ENCODE peak calls at places on chromosomes 4 and X, in six cellular contexts. D is astrocyte, P is H9, E is HCT116, R is adipocyte, Q is IMR-90. N is an unnamed sample. For H3K9me3, the result is how much of the 10 kb centered on the place peaks cover.

GRCh38 chr4:40672528-40673522 is 43.2 kb upstream of the RBM47 start:
- DNase-seq in R (peak), E (peak), D (peak), P (peak), Q (peak), N (peak)

GRCh38 chrX:110181459-110182137 is 136.3 kb downstream of the AMMECR1 start:
- DNase-seq in P (no peak), Q (no peak), R (no peak), D (no peak), E (no peak), N (no peak)

GRCh38 chr4:105594094-105595010 is 41.9 kb downstream of the ARHGEF38 start:
- DNase-seq in R (no peak), E (no peak), D (no peak), P (no peak), Q (no peak), N (no peak)

GRCh38 chr4:163495900-163496299 is 1.4 kb downstream of the TMA16 start:
- DNase-seq in D (no peak), Q (no peak), P (no peak), R (no peak), E (no peak), N (peak)

GRCh38 chr4:151038452-151039157 is 23.5 kb upstream of the LRBA start:
- DNase-seq in D (no peak), P (no peak), E (no peak), Q (no peak), R (no peak), N (no peak)

GRCh38 chrX:124555036-124555595 is 208.8 kb downstream of the SH2D1A start:
- DNase-seq in Q (peak), D (peak), R (peak), E (no peak), P (no peak), N (no peak)

GRCh38 chrX:153909024-153909979 is 4.8 kb downstream of the AVPR2 start:
- DNase-seq in D (no peak), R (no peak), Q (no peak), E (no peak), P (peak), N (no peak)

GRCh38 chrX:11781734-11782370 is 23.8 kb downstream of the MSL3 start:
- DNase-seq in D (no peak), R (no peak), P (no peak), Q (no peak), E (no peak), N (no peak)

GRCh38 chrX:129480889-129481288 is 42.4 kb downstream of the SMARCA1 start:
- DNase-seq in D (no peak), R (no peak), P (no peak), Q (no peak), E (no peak), N (no peak)

DNA sequence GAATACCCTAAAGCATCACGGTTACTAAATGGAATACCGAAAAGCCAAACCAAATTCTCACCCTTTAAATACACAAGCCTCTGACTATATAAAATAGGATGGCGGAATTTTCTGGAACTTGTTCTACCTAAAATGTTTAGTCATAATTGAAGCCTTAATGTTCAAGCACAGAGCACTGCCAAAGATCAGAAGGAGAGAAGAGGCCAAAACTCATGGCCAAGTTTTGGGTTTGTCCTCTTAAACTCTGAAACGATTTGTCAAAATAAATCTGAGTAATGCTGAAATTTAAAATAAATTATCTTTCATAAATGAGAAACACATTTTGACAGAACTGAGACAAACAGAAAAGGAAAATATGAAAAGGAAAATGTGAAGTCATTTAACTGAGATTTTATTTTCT is 47.3 kb upstream of the ZNF518B start:
- DNase-seq in R (no peak), Q (no peak), P (no peak), D (no peak), E (no peak), N (no peak)
- H3K9me3 ChIP-seq in R (under half), Q (under half), P (under half), D (under half), E (under half), N (under half)

DNA sequence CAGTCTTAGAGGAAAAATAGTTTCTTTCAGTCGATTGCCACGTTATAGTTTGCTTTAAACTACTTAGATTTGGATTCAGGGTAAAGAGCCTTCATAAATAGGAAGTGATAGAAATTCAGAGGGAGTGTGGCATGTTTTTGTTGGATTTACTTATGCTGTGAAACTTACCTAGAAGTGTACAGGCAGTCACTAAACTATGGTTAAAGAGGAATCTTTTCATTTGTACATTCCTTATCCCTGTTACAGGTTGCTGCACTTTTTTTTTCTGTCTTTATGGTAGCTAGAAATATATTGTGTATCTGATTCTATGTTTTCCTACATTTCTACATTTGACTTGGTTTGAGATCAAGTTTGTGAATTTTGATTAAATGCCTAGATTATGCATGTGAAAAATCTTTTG is 19.1 kb downstream of the WWC2 start:
- DNase-seq in Q (no peak), E (no peak), P (no peak), R (no peak), D (peak), N (no peak)
- H3K9ac ChIP-seq in Q (no peak), E (no peak), P (no peak), R (peak), D (peak), N (no peak)

GRCh38 chr4:116018831-116019230 is 905.4 kb upstream of the NDST4 start:
- DNase-seq in R (no peak), D (no peak), Q (no peak), P (no peak), E (no peak), N (no peak)
- H3K9me3 ChIP-seq in R (under half), D (under half), Q (under half), P (under half), E (under half), N (under half)

GRCh38 chr4:2837110-2837903 is 6.3 kb upstream of the ADD1 start:
- DNase-seq in D (no peak), Q (no peak), R (no peak), P (peak), E (no peak), N (no peak)

GRCh38 chr4:2837904-2838496 is 5.6 kb upstream of the ADD1 start:
- DNase-seq in Q (peak), E (no peak), D (no peak), R (peak), P (no peak), N (peak)

GRCh38 chr4:2834001-2834921 is 9.4 kb upstream of the ADD1 start:
- DNase-seq in P (no peak), D (no peak), R (no peak), E (no peak), Q (no peak), N (no peak)

GRCh38 chr4:2836391-2836859 is 7.2 kb upstream of the ADD1 start:
- DNase-seq in R (no peak), P (no peak), Q (no peak), D (no peak), E (no peak), N (no peak)

GRCh38 chr4:2835978-2836377 is 7.7 kb upstream of the ADD1 start:
- DNase-seq in Q (no peak), D (no peak), R (no peak), P (no peak), E (no peak), N (no peak)
- H3K9ac ChIP-seq in Q (no peak), D (no peak), R (no peak), P (no peak), E (no peak), N (no peak)

DNA sequence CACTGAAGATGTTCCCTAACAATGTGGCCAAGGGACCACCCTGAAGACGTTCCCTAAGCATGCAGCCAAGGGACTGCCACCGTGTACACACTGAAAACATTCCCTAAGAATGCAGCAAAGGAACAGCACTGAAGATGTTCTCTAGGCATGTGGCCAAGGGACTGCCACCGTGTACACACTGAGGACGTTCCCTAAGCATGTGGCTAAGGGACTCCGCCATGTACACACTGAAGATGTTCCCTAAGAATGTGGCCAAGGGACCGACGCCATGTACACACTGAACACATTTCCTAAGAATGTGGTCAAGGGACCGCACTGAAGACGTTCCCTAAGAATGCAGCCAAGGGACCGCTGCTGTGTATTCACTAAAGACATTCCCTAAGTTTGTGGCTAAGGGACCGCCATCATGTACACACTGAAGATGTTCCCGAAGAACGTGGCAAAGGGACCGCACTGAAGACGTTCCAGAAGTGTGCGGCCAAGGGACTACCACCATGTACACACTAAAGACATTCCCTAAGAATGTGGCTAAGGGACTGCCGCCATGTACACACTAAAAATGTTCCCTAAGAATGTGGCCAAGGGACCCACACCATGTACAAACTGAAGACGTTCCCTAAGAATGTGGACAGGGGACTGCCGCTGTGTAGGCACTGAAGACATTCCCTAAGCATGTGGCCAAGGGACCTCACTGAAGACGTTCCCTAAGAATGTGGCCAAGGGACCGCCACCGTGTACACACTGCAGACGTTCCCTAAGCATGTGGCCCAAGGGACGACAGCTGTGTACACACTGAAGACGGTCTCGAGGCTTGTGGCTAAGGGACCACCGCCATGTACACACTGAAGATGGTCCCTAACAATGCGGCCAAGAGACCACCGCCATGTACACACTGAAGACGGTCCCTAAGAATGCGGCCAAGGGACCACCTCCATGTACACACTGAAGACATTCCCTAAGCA is 54.8 kb downstream of the DHRSX start:
- DNase-seq in P (no peak), E (peak), Q (no peak), R (no peak), D (no peak), N (no peak)
- H3K9me3 ChIP-seq in P (under half), E (under half), Q (under half), R (under half), D (under half), N (under half)

DNA sequence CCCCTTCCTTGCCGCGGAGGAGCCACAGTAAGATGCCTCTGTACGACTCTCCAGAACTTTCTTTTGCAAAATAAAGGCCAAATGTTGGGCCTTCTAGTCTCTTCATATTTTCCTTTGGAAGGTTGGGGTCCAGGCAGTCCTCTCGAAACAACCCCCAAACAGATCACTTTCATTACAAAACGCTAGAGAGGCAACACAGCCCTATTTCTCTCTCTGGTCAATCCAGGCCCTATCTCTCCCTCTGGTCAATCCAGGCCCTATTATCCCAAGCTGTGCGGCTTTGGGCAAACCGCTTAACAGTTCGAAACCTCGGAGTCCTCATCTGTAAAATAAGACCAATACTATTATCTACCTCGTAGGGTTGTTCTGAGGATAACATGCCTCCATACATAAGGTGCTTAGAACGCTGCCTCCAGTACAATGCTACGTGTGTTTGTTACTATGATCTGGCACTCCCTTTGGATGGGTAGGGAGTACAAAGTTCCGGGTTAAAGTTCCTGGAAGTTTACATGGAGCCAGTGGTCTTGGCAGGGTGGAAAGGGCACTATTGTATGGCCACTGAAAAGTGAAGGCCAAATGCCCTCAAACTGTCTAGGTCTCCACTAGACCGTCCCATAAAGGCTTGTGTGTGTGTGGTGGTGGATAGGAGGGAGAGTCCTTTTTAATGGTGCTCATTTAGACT is 75.4 kb upstream of the BCOR start:
- DNase-seq in Q (no peak), E (no peak), D (no peak), R (no peak), P (no peak), N (no peak)
- H3K9ac ChIP-seq in Q (no peak), E (peak), D (no peak), R (peak), P (no peak), N (peak)

GRCh38 chrX:152307936-152308335 is 143.2 kb downstream of the GABRA3 start:
- DNase-seq in Q (no peak), P (no peak), D (no peak), R (no peak), E (no peak), N (no peak)
- H3K9me3 ChIP-seq in Q (under half), P (under half), D (under half), R (under half), E (under half), N (under half)

N was measured in DND-41.